ENCODE peak calls at places on chromosome 9, in seven cellular contexts. P, L, U, B, K, Y and A are unnamed samples. For H3K4me1, the result is how much of the 10 kb centered on the place peaks cover.

GRCh38 chr9:21160178-21160577 is 6.3 kb downstream of the IFNA21 start:
- DNase-seq in P (no peak), U (peak), K (peak), B (no peak), Y (no peak), L (no peak), A (peak)

GRCh38 chr9:35616681-35617459 is 1.3 kb downstream of the CD72 start:
- DNase-seq in P (peak), L (no peak), U (peak), B (peak), Y (peak), K (no peak), A (peak)

GRCh38 chr9:10230512-10230911 is 382.3 kb downstream of the PTPRD start:
- DNase-seq in L (no peak), B (no peak), P (no peak), K (no peak), Y (no peak), U (no peak), A (no peak)

GRCh38 chr9:70563437-70564204 is 149.2 kb upstream of the KLF9 start:
- DNase-seq in B (no peak), P (peak), L (no peak), K (no peak), U (no peak), Y (no peak), A (peak)

GRCh38 chr9:90344013-90344412 is 298.6 kb downstream of the DIRAS2 start:
- DNase-seq in L (no peak), U (peak), B (no peak), Y (no peak), K (no peak), P (no peak), A (no peak)

GRCh38 chr9:112532427-112532826 is 45.8 kb downstream of the KIAA1958 start:
- DNase-seq in B (peak), L (no peak), Y (no peak), K (peak), U (no peak), P (peak), A (no peak)

GRCh38 chr9:88732128-88732527 is 197.2 kb downstream of the NXNL2 start:
- DNase-seq in L (no peak), B (no peak), P (no peak), Y (no peak), U (no peak), K (no peak), A (no peak)

GRCh38 chr9:135370411-135371375 is 108.9 kb upstream of the PPP1R26 start:
- DNase-seq in L (no peak), P (no peak), B (peak), Y (no peak), K (no peak), U (no peak), A (no peak)

GRCh38 chr9:82273121-82273520 is 284.5 kb downstream of the SPATA31D1 start:
- DNase-seq in U (no peak), P (no peak), Y (no peak), L (no peak), B (no peak), K (no peak), A (no peak)

GRCh38 chr9:20144255-20144654 is 355.4 kb upstream of the SLC24A2 start:
- DNase-seq in P (no peak), Y (no peak), L (no peak), K (no peak), B (no peak), U (no peak), A (no peak)

GRCh38 chr9:131810351-131811170 is 70.7 kb upstream of the RAPGEF1 start:
- DNase-seq in Y (no peak), P (no peak), K (no peak), B (no peak), L (no peak), U (no peak), A (no peak)

DNA sequence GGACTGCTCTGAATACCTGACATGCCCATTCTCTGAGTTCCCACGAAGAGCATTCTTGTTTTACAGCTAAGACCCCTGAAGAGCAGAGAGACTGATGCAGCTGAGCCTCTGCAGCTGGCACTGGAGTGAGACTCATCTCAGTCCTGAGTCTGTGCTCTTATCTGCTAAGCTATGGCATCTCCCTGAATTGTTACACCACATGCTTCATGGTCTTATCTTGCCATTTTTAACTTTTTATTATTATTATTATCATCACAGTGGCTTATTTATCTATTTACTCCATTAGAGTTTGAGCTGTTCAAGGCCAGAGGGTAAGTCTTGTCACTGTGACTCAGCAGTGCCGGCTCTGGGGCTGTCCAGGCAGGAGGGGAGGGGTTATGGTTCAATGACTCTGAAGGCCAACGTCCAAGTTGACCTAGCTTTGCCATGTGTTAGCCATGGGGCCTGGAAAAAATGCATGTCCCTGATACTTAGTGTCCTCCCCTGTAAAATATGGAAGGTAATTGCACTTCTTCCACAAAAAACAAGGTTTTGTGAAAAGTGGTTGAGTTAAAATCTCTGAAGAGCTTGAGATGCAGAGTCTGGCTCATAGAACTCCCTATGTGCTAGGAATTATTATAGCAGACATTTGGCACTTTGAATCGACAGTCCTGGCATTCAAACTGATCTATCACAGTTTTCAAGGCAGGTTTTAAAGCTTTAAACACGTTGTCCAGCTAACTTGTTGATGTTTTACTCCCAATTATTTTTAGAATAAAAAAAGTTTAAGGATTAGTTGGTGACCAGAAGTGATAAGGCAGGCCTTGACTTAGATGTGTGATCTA is 94.6 kb downstream of the ALDH1A1 start:
- DNase-seq in K (peak), B (no peak), U (peak), P (peak), L (no peak), Y (no peak), A (no peak)
- H3K27ac ChIP-seq in K (peak), B (peak), U (no peak), P (no peak), L (no peak), Y (no peak), A (no peak)

GRCh38 chr9:126521551-126521950 is 92.2 kb upstream of the LMX1B start:
- DNase-seq in K (no peak), B (no peak), Y (no peak), L (no peak), U (no peak), P (no peak), A (no peak)
- H3K4me1 ChIP-seq in K (under half), B (under half), Y (under half), L (under half), U (under half), P (under half), A (under half)

GRCh38 chr9:133143639-133144141 is 20.0 kb downstream of the GBGT1 start:
- DNase-seq in Y (no peak), P (no peak), L (no peak), U (no peak), B (no peak), K (no peak), A (no peak)
- H3K4me3 ChIP-seq in Y (peak), P (peak), L (no peak), U (no peak), B (peak), K (peak), A (peak)

DNA sequence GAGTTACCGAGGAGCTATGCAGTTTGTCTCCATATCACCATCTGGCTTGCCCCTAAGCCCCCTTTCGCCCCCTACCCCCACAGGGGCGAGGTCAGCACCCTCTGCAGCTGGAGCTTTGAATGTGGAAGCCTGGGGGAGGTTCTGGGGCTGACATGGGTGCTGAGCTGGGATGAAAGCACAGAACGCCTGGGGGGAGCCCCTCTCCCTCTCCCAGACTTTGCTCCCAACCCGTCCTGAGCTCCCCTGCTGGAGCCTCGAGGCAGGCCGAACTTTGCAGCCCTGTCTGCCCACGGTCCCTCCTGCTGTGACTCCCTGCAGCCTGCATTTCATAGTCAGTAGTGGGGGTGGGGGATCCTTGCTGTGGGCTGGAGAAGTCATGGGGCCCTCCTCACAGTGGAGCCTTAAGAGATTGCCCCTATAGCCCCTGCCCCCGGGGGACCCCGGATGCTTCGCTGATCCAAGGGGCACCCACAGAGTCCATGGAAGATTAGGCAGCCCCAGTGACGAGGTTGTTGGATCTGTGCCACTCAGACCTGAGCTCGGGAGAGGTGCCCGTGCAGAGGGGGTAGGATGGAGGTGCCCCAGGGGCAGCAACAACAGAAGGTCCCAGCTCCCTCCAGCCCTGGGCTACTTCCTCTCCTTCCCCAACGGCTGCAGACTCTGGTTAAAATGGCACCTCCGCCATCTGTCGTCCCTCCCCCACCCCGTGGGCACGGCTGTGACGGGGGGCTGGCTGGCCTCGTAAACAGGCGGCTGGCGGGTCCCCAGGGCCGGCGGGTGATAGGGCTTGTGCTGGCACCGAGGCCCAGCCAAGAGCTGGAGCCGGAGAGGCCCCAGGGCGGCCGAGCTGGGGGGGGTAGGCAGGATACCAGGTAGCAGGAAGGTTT is 162.0 kb downstream of the C9orf50 start:
- DNase-seq in Y (peak), K (peak), L (no peak), P (peak), B (peak), U (peak), A (peak)
- H3K27ac ChIP-seq in Y (peak), K (peak), L (peak), P (peak), B (peak), U (no peak), A (peak)